ENCODE peak calls at places on chromosomes 5 and 9, in six cellular contexts. F, B, J, O, A and K are unnamed samples.

GRCh38 chr9:93658184-93658925 is 82.0 kb downstream of the PHF2 start:
- DNase-seq in B (no peak), F (no peak), A (no peak), O (no peak), J (no peak), K (no peak)

GRCh38 chr5:163712011-163712410 is 206.6 kb downstream of the MAT2B start:
- DNase-seq in A (no peak), J (no peak), O (no peak), F (peak), B (no peak), K (no peak)

GRCh38 chr5:110335361-110336046 is 391.0 kb downstream of the TMEM232 start:
- DNase-seq in F (peak), B (no peak), O (no peak), J (no peak), A (no peak), K (no peak)

GRCh38 chr9:73008273-73008672 is 55.4 kb upstream of the ALDH1A1 start:
- DNase-seq in O (no peak), F (no peak), A (no peak), B (no peak), J (no peak), K (no peak)

GRCh38 chr9:133770076-133770777 is 32.1 kb upstream of the SARDH start:
- DNase-seq in B (no peak), J (no peak), F (no peak), A (no peak), O (no peak), K (no peak)

GRCh38 chr5:159518361-159518760 is 188.1 kb upstream of the IL12B start:
- DNase-seq in J (no peak), F (peak), O (no peak), A (no peak), B (no peak), K (peak)

GRCh38 chr5:107219993-107220392 is 450.7 kb downstream of the EFNA5 start:
- DNase-seq in O (no peak), A (no peak), B (no peak), F (no peak), J (no peak), K (no peak)

GRCh38 chr5:115842089-115842881 is 550 bp downstream of the AP3S1 start:
- DNase-seq in J (peak), O (peak), F (no peak), B (no peak), A (peak), K (no peak)

GRCh38 chr5:81969226-81969625 is 2.6 kb upstream of the ATG10 start:
- DNase-seq in A (no peak), F (no peak), B (no peak), J (no peak), O (no peak), K (no peak)

GRCh38 chr5:177426566-177427210 is at the start of gene GRK6:
- DNase-seq in A (no peak), J (peak), B (peak), F (no peak), O (no peak), K (no peak)

GRCh38 chr9:37999501-38000189 is 69.4 kb downstream of the SHB start:
- DNase-seq in O (no peak), A (no peak), B (no peak), F (peak), J (no peak), K (peak)

GRCh38 chr9:73280113-73280512 is 128.4 kb downstream of the ANXA1 start:
- DNase-seq in A (no peak), B (no peak), J (no peak), F (no peak), O (no peak), K (no peak)

GRCh38 chr5:134226441-134227192 is 744 bp upstream of the PPP2CA start:
- DNase-seq in J (peak), A (peak), O (no peak), F (peak), B (no peak), K (no peak)

GRCh38 chr9:78405461-78405860 is 108.5 kb downstream of the PSAT1 start:
- DNase-seq in O (no peak), F (no peak), J (no peak), B (no peak), A (no peak), K (no peak)

GRCh38 chr9:15070716-15071115 is 160.5 kb upstream of the FREM1 start:
- DNase-seq in B (no peak), F (no peak), J (no peak), A (no peak), O (no peak), K (no peak)

GRCh38 chr5:64457846-64458245 is 48.0 kb upstream of the RGS7BP start:
- DNase-seq in O (no peak), A (no peak), J (no peak), B (no peak), F (no peak), K (peak)

GRCh38 chr5:132063090-132063911 is 2.8 kb downstream of the IL3 start:
- DNase-seq in A (peak), B (peak), F (peak), O (peak), J (peak), K (no peak)

GRCh38 chr9:114035221-114035844 is 42.8 kb downstream of the AMBP start:
- DNase-seq in B (no peak), F (no peak), A (no peak), J (peak), O (no peak), K (no peak)

GRCh38 chr5:61322738-61323429 is 9.2 kb upstream of the ZSWIM6 start:
- DNase-seq in F (peak), J (no peak), B (no peak), O (no peak), A (no peak), K (peak)

GRCh38 chr5:15285901-15286583 is 213.9 kb upstream of the FBXL7 start:
- DNase-seq in F (peak), O (no peak), A (no peak), B (no peak), J (no peak), K (no peak)

GRCh38 chr9:95757026-95757425 is 118.5 kb upstream of the ERCC6L2 start:
- DNase-seq in F (peak), B (no peak), A (peak), J (no peak), O (no peak), K (peak)

GRCh38 chr5:98938459-98938858 is 9.7 kb upstream of the CHD1 start:
- DNase-seq in A (no peak), J (no peak), B (no peak), F (peak), O (peak), K (peak)

GRCh38 chr5:177552839-177553455 is 1.4 kb downstream of the FAM193B start:
- DNase-seq in O (no peak), F (no peak), A (no peak), J (no peak), B (no peak), K (no peak)

GRCh38 chr5:59193616-59194319 is 610.9 kb downstream of the RAB3C start:
- DNase-seq in F (peak), B (no peak), A (no peak), O (peak), J (no peak), K (peak)

GRCh38 chr9:122159026-122159924 is at the start of the genes MORN5 and NDUFA8:
- DNase-seq in B (peak), A (peak), O (peak), F (peak), J (peak), K (peak)

GRCh38 chr9:92754091-92754740 is 10.4 kb downstream of the BICD2 start:
- DNase-seq in J (peak), A (no peak), B (no peak), O (no peak), F (no peak), K (no peak)

DNA sequence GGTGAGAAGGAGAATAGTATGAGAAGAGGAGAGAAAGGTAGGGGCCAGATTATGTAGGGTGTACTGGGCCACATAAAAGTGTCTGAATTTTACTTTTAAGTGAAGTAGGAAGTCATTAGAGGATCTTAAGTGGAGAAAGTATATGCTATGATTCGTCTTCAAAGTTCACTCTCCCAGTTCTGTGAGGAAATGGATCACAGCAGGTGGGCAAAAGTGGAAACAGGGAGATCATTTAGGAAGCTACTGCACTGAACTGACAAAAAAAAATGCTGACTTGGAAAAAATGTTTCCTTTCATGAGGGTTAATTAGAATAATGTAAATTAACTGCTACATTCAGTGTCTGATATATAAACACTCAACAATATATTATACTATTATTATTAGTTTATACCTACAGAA is 2.4 kb downstream of the KIF24 start:
- DNase-seq in A (no peak), O (no peak), F (no peak), J (no peak), B (no peak), K (no peak)
- H3K27ac ChIP-seq in A (no peak), O (no peak), F (no peak), J (no peak), B (no peak), K (no peak)

GRCh38 chr5:28810751-28811136 is 1772.4 kb upstream of the CDH9 start:
- DNase-seq in A (no peak), O (no peak), J (no peak), B (no peak), F (no peak), K (no peak)
- TF ChIP-seq CTCF in A (no peak), O (no peak), J (no peak), B (no peak), F (no peak), K (no peak)

GRCh38 chr5:112917453-112918005 is 4.5 kb downstream of the REEP5 start:
- DNase-seq in B (no peak), F (peak), A (no peak), O (peak), J (no peak), K (no peak)

GRCh38 chr5:112915831-112916230 is 6.2 kb downstream of the REEP5 start:
- DNase-seq in J (no peak), O (no peak), B (no peak), F (no peak), A (no peak), K (no peak)

GRCh38 chr5:112918136-112918535 is 3.9 kb downstream of the REEP5 start:
- DNase-seq in A (no peak), J (no peak), O (no peak), B (no peak), F (no peak), K (no peak)

GRCh38 chr5:112918679-112919078 is 3.3 kb downstream of the REEP5 start:
- DNase-seq in O (no peak), J (no peak), A (no peak), B (no peak), F (peak), K (no peak)

GRCh38 chr5:112914584-112914983 is 7.4 kb downstream of the REEP5 start:
- DNase-seq in A (no peak), B (no peak), J (no peak), F (peak), O (peak), K (no peak)
- H3K27ac ChIP-seq in A (no peak), B (no peak), J (no peak), F (no peak), O (peak), K (no peak)

GRCh38 chr5:55036477-55036876 is 12.4 kb downstream of the GZMK start:
- DNase-seq in O (no peak), B (no peak), A (no peak), J (no peak), F (peak), K (no peak)

GRCh38 chr5:55037816-55038379 is 13.8 kb downstream of the GZMK start:
- DNase-seq in J (no peak), A (no peak), O (no peak), F (no peak), B (no peak), K (no peak)

GRCh38 chr5:55042886-55043285 is 18.8 kb downstream of the GZMK start:
- DNase-seq in J (no peak), O (peak), A (no peak), F (no peak), B (no peak), K (no peak)

GRCh38 chr5:55037046-55037771 is 13.2 kb downstream of the GZMK start:
- DNase-seq in A (no peak), B (peak), J (peak), F (no peak), O (peak), K (no peak)

DNA sequence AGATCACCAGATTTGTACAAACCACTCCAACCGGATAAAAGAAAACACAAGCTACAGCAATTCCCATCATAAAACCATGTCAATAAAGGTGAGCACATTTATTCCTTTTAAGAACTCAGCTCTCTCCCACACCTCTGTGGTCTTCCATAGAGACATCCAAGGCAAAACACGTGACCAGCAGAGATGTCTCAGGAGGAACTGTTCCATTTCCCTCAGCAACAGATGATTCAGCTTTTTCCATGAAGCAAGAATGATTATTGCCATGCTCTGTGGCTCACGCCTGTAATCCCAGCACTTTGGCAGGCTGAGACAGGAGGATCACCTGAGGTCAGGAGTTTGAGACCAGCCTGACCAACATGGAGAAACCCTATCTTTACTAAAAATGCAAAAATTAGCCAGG is 15.8 kb downstream of the GZMK start:
- DNase-seq in F (no peak), J (no peak), O (no peak), A (no peak), B (no peak), K (peak)
- TF ChIP-seq CTCF in F (no peak), J (no peak), O (no peak), A (no peak), B (no peak), K (no peak)

DNA sequence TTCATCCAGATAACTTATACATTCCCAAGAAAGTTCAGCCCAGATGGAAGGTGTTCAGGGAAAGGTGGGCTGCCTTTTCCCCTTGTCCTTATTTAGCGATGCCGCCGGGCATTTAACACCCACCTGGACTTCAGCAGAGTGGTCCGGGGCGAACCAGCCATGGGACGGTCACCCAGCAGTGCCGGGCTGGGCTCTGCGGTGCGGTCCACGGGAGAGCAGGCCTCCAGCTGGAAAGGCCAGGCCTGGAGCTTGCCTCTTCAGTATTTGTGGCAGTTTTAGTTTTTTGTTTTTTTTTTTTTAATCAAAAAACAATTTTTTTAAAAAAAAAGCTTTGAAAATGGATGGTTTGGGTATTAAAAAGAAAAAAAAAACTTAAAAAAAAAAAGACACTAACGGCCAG is 4.0 kb upstream of the PHYHD1 start:
- DNase-seq in O (no peak), A (no peak), J (no peak), B (no peak), F (no peak), K (no peak)
- H3K27ac ChIP-seq in O (no peak), A (peak), J (peak), B (no peak), F (peak), K (peak)

DNA sequence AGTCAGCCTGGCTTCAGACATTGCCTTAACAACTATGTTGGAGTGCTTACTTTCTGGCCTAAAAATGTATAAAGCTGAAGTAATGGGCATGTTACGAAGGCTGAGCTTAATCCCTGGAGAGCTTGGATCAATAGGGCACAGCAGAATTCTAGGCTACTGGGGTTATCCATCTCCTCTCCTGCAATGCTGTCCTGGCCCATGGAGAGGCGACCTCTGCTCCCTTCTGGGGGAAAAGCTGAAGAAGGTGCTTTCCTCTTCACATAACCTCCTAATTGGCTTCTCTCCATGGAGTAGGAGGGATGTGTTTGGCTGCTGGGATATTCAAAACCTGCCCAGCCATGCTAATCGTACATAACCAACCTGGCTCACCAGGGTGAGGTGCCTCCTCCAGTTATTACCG is 403.5 kb downstream of the DMRT2 start:
- DNase-seq in O (no peak), F (no peak), B (no peak), J (no peak), A (no peak), K (no peak)
- TF ChIP-seq CTCF in O (no peak), F (no peak), B (no peak), J (no peak), A (no peak), K (no peak)

DNA sequence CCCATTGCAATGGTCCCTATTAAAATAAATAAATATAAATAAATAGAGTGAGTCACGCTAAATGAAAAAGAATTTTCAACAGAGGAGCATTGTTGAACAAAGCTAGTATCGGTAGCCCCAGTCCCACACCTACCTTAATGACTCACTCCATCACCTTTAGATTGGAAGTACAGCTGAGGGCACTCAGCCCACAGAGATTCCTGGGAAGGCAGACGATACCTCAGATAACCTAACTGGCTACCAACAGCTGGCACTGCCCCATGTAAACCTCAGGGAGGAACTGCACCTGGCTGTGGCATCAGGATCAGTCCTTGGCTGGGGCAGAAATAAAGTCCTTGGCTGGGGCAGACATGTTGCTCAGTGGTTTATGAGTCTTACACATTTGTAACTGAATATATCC is 49.3 kb downstream of the SPRY4 start:
- DNase-seq in A (no peak), F (no peak), B (no peak), O (no peak), J (no peak), K (peak)
- H3K27ac ChIP-seq in A (no peak), F (no peak), B (no peak), O (no peak), J (no peak), K (peak)

GRCh38 chr9:81848472-81848871 is 79.8 kb upstream of the SPATA31D4 start:
- DNase-seq in B (no peak), O (no peak), J (no peak), F (peak), A (no peak), K (no peak)
- TF ChIP-seq CTCF in B (no peak), O (peak), J (peak), F (peak), A (peak), K (peak)